ENCODE peak calls at places on chromosomes 5 and 9, in five cellular contexts. B is H1, V is HepG2, S is GM12878, K is NT2/D1. E is an unnamed sample.

GRCh38 chr9:131690950-131691573 is 48.8 kb downstream of the RAPGEF1 start:
- DNase-seq in B (no peak), V (no peak), S (no peak), K (no peak), E (no peak)

GRCh38 chr5:68344447-68345111 is 129.0 kb downstream of the PIK3R1 start:
- DNase-seq in B (no peak), V (no peak), S (no peak), K (no peak), E (no peak)

GRCh38 chr5:19837536-19838179 is 150.3 kb downstream of the CDH18 start:
- DNase-seq in B (no peak), V (no peak), S (no peak), K (no peak), E (no peak)

GRCh38 chr9:127732444-127732843 is 2.6 kb downstream of the TOR2A start:
- DNase-seq in B (no peak), V (no peak), S (no peak), K (no peak), E (no peak)

GRCh38 chr5:36300927-36301540 is 668 bp downstream of the RANBP3L start:
- DNase-seq in B (no peak), V (no peak), S (no peak), K (no peak), E (no peak)

GRCh38 chr9:108521063-108521462 is 334.7 kb downstream of the ACTL7B start:
- DNase-seq in B (no peak), V (no peak), S (no peak), K (no peak), E (no peak)

GRCh38 chr5:42715791-42716190 is 40.8 kb upstream of the CCDC152 start:
- DNase-seq in B (no peak), V (no peak), S (no peak), K (no peak), E (no peak)

GRCh38 chr5:151483647-151484046 is 36.2 kb downstream of the SLC36A1 start:
- DNase-seq in B (no peak), V (no peak), S (no peak), K (no peak), E (no peak)

GRCh38 chr5:7856855-7857254 is 5.9 kb upstream of the CFAP90 start:
- DNase-seq in B (peak; percentile 56), V (peak; percentile 38), S (no peak), K (peak; percentile 40), E (peak; percentile 56)

GRCh38 chr5:148063861-148064260 is at the start of gene SPINK5:
- DNase-seq in B (no peak), V (no peak), S (no peak), K (no peak), E (no peak)

GRCh38 chr5:96816430-96816939 is 8.7 kb upstream of the ERAP1 start:
- DNase-seq in B (no peak), V (no peak), S (peak; percentile 90), K (no peak), E (no peak)

GRCh38 chr9:133979124-133979920 is 12.8 kb downstream of the VAV2 start:
- DNase-seq in B (peak; percentile 50), V (peak; percentile 80), S (no peak), K (no peak), E (no peak)

GRCh38 chr5:139711852-139712171 is 63.7 kb downstream of the CXXC5 start:
- DNase-seq in B (peak; percentile 78), V (no peak), S (no peak), K (no peak), E (no peak)

GRCh38 chr9:77848897-77849296 is 182.7 kb downstream of the GNAQ start:
- DNase-seq in B (no peak), V (no peak), S (no peak), K (no peak), E (no peak)

GRCh38 chr5:175520321-175520720 is 42.0 kb downstream of the SFXN1 start:
- DNase-seq in B (no peak), V (no peak), S (no peak), K (no peak), E (no peak)

GRCh38 chr5:61423487-61424157 is 91.6 kb downstream of the ZSWIM6 start:
- DNase-seq in B (no peak), V (no peak), S (no peak), K (no peak), E (no peak)

GRCh38 chr9:14030350-14030823 is 283.6 kb downstream of the NFIB start:
- DNase-seq in B (no peak), V (no peak), S (no peak), K (no peak), E (peak; percentile 36)

GRCh38 chr9:108665856-108666784 is 189.7 kb downstream of the ACTL7B start:
- DNase-seq in B (no peak), V (peak; percentile 68), S (no peak), K (no peak), E (no peak)

GRCh38 chr5:165956854-165957253 is 2334.6 kb upstream of the WWC1 start:
- DNase-seq in B (no peak), V (no peak), S (no peak), K (no peak), E (no peak)

GRCh38 chr9:71349218-71349617 is 227.8 kb upstream of the TRPM3 start:
- DNase-seq in B (no peak), V (no peak), S (no peak), K (no peak), E (no peak)

DNA sequence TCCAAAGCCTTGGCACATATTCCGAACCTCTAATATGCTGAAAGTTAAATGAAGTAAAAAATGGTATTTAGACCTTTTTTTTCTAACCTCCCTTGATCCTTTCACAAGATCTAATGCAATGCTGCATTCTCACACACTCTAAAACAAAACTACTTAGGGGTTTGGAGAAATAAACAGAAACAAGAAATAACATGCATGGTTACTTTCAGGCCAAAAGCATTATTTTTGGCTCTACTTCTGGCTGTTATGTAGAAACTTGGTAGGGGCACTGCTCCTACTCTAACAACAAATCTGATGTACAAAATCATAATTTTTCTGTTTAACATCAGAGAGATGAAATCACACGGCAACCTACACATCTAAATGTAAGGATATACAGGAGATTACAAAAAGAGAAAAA is 51.2 kb downstream of the CHD1 start:
- DNase-seq in B (no peak), V (no peak), S (no peak), K (no peak), E (no peak)
- TF ChIP-seq SUZ12 in B (no peak), V (no peak), S (no peak), K (no peak), E (no peak)

DNA sequence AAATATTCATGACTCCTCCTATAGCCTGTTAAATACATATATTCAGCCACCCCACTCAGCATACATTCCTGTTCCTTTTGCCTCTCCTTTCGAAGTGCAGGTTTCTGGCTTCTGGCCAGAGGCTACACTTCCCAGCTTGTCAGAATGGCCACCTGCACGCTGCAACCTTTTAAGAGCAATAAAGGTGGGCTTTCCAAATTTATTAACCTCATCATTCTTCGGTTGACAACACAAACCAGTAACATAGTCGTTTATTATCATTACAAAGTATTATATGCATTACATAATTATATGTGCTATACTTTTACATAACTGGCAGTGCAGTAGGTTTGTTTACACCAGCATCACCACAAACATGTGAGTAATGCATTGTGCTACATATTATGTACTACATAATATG is 16.5 kb upstream of the TMEM171 start:
- DNase-seq in B (no peak), V (no peak), S (no peak), K (no peak), E (no peak)
- TF ChIP-seq SUZ12 in B (no peak), V (no peak), S (no peak), K (no peak), E (no peak)

GRCh38 chr9:15401266-15401665 is 21.4 kb upstream of the SNAPC3 start:
- DNase-seq in B (no peak), V (no peak), S (no peak), K (no peak), E (no peak)

GRCh38 chr9:15404171-15404570 is 18.5 kb upstream of the SNAPC3 start:
- DNase-seq in B (no peak), V (no peak), S (no peak), K (no peak), E (no peak)

GRCh38 chr9:15400281-15400941 is 22.3 kb upstream of the SNAPC3 start:
- DNase-seq in B (no peak), V (no peak), S (no peak), K (no peak), E (no peak)

GRCh38 chr9:15403155-15403554 is 19.5 kb upstream of the SNAPC3 start:
- DNase-seq in B (no peak), V (peak; percentile 56), S (no peak), K (peak; percentile 39), E (peak; percentile 33)
- TF ChIP-seq SUZ12 in B (no peak), V (no peak), S (no peak), K (no peak), E (no peak)

GRCh38 chr5:143025971-143026370 is 255.8 kb downstream of the ARHGAP26 start:
- DNase-seq in B (no peak), V (no peak), S (no peak), K (no peak), E (no peak)
- TF ChIP-seq SUZ12 in B (no peak), V (no peak), S (no peak), K (no peak), E (no peak)

GRCh38 chr5:149827501-149827990 is 97.4 kb downstream of the PPARGC1B start:
- DNase-seq in B (no peak), V (no peak), S (no peak), K (no peak), E (no peak)

GRCh38 chr5:149824851-149825250 is 94.7 kb downstream of the PPARGC1B start:
- DNase-seq in B (no peak), V (no peak), S (no peak), K (no peak), E (no peak)

GRCh38 chr5:149827086-149827485 is 97.0 kb downstream of the PPARGC1B start:
- DNase-seq in B (no peak), V (no peak), S (no peak), K (no peak), E (no peak)

GRCh38 chr5:149828161-149829011 is 98.3 kb downstream of the PPARGC1B start:
- DNase-seq in B (peak; percentile 94), V (peak; percentile 87), S (peak; percentile 79), K (peak; percentile 75), E (peak; percentile 78)

DNA sequence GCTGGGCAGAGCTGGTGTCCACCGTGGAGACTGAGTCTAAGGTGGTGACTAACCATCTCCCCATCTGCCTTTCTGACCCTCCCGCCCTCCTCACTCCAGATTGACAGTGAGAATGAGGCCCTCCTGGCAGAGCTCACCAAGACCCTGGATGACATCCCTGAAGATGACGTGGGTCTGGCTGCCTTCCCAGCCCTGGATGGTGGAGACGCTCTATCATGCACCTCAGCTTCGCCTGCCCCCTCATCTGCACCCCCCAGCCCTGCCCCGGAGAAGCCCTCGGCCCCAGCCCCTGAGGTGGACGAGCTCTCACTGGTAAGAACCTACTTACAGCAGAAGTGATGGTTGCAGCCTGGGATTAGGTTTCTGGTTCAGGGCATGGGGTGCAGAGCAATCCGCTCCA is 96.5 kb downstream of the PPARGC1B start:
- DNase-seq in B (no peak), V (no peak), S (no peak), K (no peak), E (no peak)
- TF ChIP-seq SUZ12 in B (no peak), V (no peak), S (no peak), K (no peak), E (no peak)

DNA sequence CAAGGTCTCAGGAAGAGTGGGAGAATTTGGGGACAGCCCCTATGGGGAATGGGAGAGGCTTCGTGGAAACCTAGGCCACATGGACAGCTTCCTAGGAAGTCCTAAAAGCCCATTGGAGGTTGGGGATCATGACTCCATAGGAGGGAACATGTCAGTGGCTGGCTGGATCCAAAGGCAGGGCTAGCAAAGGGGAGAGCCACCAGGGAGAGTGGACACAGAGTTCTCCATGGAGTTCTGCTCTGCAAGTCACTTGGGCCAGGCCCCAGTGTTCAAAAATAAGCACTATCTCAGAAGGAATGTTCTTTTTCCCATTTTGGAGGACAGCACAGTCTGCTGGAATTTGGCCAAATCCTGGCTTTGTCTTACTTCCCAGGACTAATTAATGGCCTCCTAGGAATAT is 140.6 kb upstream of the RAD23B start:
- DNase-seq in B (no peak), V (no peak), S (no peak), K (no peak), E (no peak)
- TF ChIP-seq SUZ12 in B (no peak), V (no peak), S (no peak), K (no peak), E (no peak)

E was measured in HEK293T.